ENCODE peak calls at places on chromosomes 7 and 10, in six cellular contexts. S is IMR-90, K is mesendoderm, F is neuronal stem cell, O is mesenchymal stem cell, J is H1. M is an unnamed sample. For H3K36me3, the result is how much of the 10 kb centered on the place peaks cover.

GRCh38 chr10:74586088-74586585 is 240.3 kb upstream of the KAT6B start:
- DNase-seq in S (peak), K (peak), F (no peak), O (peak), J (no peak), M (no peak)

GRCh38 chr10:126857178-126857806 is 47.9 kb upstream of the DOCK1 start:
- DNase-seq in S (no peak), K (no peak), F (no peak), O (no peak), J (no peak), M (no peak)

GRCh38 chr10:118584181-118584954 is 11.1 kb downstream of the PRLHR start:
- DNase-seq in S (peak), K (no peak), F (no peak), O (peak), J (no peak), M (peak)

GRCh38 chr10:70615784-70616511 is 13.4 kb upstream of the PRF1 start:
- DNase-seq in S (no peak), K (no peak), F (no peak), O (no peak), J (no peak), M (no peak)

GRCh38 chr7:99129001-99129400 is 14.9 kb downstream of the SMURF1 start:
- DNase-seq in S (no peak), K (no peak), F (no peak), O (no peak), J (no peak), M (no peak)

GRCh38 chr7:30166155-30166840 is 31.5 kb downstream of the MTURN start:
- DNase-seq in S (no peak), K (no peak), F (no peak), O (no peak), J (no peak), M (peak)

GRCh38 chr7:132430863-132431822 is 145.1 kb downstream of the PLXNA4 start:
- DNase-seq in S (peak), K (no peak), F (no peak), O (peak), J (no peak), M (peak)

GRCh38 chr10:58868736-58869435 is 307.6 kb upstream of the PHYHIPL start:
- DNase-seq in S (peak), K (no peak), F (no peak), O (no peak), J (no peak), M (no peak)

GRCh38 chr10:49115796-49116508 is 630 bp upstream of the VSTM4 start:
- DNase-seq in S (no peak), K (no peak), F (no peak), O (no peak), J (no peak), M (no peak)

GRCh38 chr10:129531969-129532660 is 65.1 kb downstream of the MGMT start:
- DNase-seq in S (no peak), K (no peak), F (no peak), O (no peak), J (no peak), M (no peak)
- H2AK5ac ChIP-seq in S (peak), K (no peak), F (peak), O (peak), J (peak), M (peak)

GRCh38 chr10:97318772-97319651 is at the start of gene FRAT1:
- DNase-seq in S (peak), K (peak), F (peak), O (peak), J (peak), M (peak)
- H2BK120ac ChIP-seq in S (peak), K (peak), F (peak), O (peak), J (peak), M (peak)

GRCh38 chr7:103010220-103010607 is 64.4 kb downstream of the FBXL13 start:
- DNase-seq in S (no peak), K (no peak), F (no peak), O (no peak), J (no peak), M (no peak)
- H3K36me3 ChIP-seq in S (under half), K (under half), F (under half), O (under half), J (under half), M (under half)

GRCh38 chr7:105690286-105690915 is 109.1 kb upstream of the EFCAB10 start:
- DNase-seq in S (no peak), K (peak), F (no peak), O (peak), J (no peak), M (peak)

GRCh38 chr7:105691692-105692564 is 110.6 kb upstream of the EFCAB10 start:
- DNase-seq in S (peak), K (no peak), F (no peak), O (no peak), J (no peak), M (no peak)

GRCh38 chr7:105689093-105689819 is 108.0 kb upstream of the EFCAB10 start:
- DNase-seq in S (no peak), K (peak), F (no peak), O (no peak), J (peak), M (no peak)

GRCh38 chr7:105691029-105691691 is 109.9 kb upstream of the EFCAB10 start:
- DNase-seq in S (peak), K (peak), F (no peak), O (peak), J (no peak), M (no peak)

DNA sequence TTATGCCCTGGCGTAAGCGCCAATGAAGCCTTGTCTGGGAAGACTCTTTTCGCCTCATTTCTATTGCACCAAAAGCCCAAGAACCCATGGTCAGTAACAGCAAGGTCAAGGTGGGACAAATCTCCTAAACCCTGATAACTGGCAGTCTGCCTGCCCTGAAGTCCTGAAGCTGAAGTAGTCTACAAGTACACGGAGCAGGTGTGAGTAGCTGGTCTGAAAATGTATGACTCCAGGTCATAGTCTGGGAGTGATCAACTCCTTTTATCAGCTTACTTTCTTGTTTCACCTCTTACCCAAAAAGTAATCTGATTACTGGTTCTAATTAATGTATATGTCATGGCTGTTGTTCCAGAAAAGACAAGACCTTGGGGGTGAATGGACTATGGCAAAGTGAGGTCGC is 107.3 kb upstream of the EFCAB10 start:
- DNase-seq in S (no peak), K (no peak), F (no peak), O (no peak), J (no peak), M (peak)
- H2AK5ac ChIP-seq in S (no peak), K (peak), F (no peak), O (no peak), J (peak), M (no peak)

GRCh38 chr10:93437946-93438795 is 44.0 kb downstream of the MYOF start:
- DNase-seq in S (peak), K (peak), F (no peak), O (peak), J (no peak), M (peak)
- H2BK120ac ChIP-seq in S (peak), K (peak), F (peak), O (peak), J (peak), M (peak)

GRCh38 chr7:110131344-110131743 is 959.6 kb upstream of the LRRN3 start:
- DNase-seq in S (no peak), K (no peak), F (no peak), O (no peak), J (no peak), M (no peak)

GRCh38 chr7:110130669-110131068 is 960.3 kb upstream of the LRRN3 start:
- DNase-seq in S (peak), K (no peak), F (no peak), O (no peak), J (no peak), M (no peak)

DNA sequence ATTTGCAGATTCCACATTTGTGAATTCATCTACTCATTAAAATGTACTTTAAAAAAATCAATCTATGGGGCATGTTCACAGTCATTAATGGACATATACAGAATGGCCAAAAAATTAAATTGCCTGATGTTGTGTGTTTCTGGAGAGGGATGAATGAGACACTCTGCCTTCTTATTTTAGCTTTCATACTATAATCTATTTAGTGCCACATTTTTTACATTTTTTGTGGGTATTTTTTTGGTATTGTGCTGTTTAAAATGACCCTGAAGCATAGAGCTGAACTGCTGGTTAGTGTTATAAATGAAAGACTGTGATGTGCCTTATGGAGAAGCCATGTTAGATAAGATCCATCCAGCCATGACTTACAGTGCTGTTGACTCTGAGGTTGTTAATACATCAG is 961.8 kb upstream of the LRRN3 start:
- DNase-seq in S (no peak), K (no peak), F (no peak), O (no peak), J (no peak), M (no peak)
- H3K36me3 ChIP-seq in S (under half), K (under half), F (under half), O (under half), J (under half), M (under half)

GRCh38 chr7:19982841-19983835 is 209.7 kb upstream of the TMEM196 start:
- DNase-seq in S (peak), K (peak), F (peak), O (peak), J (no peak), M (peak)
- H2AK5ac ChIP-seq in S (no peak), K (peak), F (no peak), O (no peak), J (no peak), M (no peak)

M was measured in trophoblast cell.